ENCODE peak calls at places on chromosome 3, in eight cellular contexts. One of them, this sample, is unnamed.

GRCh38 chr3:16069149-16069922 is 105.1 kb upstream of the GALNT15 start:
- DNase-seq in NCI-H2081: no peak
- DNase-seq in midbrain: no peak
- DNase-seq in NCI-H1417: no peak
- DNase-seq in substantia nigra: no peak
- DNase-seq in anterior cingulate cortex: no peak
- DNase-seq in stomach: no peak
- DNase-seq in AG04450: peak
- DNase-seq in this sample: no peak

GRCh38 chr3:159560214-159561004 is 428.2 kb upstream of the IL12A start:
- DNase-seq in NCI-H2081: no peak
- DNase-seq in midbrain: no peak
- DNase-seq in NCI-H1417: no peak
- DNase-seq in substantia nigra: no peak
- DNase-seq in anterior cingulate cortex: no peak
- DNase-seq in stomach: no peak
- DNase-seq in AG04450: no peak
- DNase-seq in this sample: no peak

GRCh38 chr3:30548605-30549004 is 57.8 kb upstream of the TGFBR2 start:
- DNase-seq in NCI-H2081: no peak
- DNase-seq in midbrain: no peak
- DNase-seq in NCI-H1417: no peak
- DNase-seq in substantia nigra: no peak
- DNase-seq in anterior cingulate cortex: no peak
- DNase-seq in stomach: no peak
- DNase-seq in AG04450: no peak
- DNase-seq in this sample: peak

GRCh38 chr3:67685499-67685898 is 31.1 kb upstream of the SUCLG2 start:
- DNase-seq in NCI-H2081: no peak
- DNase-seq in midbrain: no peak
- DNase-seq in NCI-H1417: no peak
- DNase-seq in substantia nigra: no peak
- DNase-seq in anterior cingulate cortex: no peak
- DNase-seq in stomach: no peak
- DNase-seq in AG04450: no peak
- DNase-seq in this sample: no peak

GRCh38 chr3:55782806-55783205 is 295.7 kb upstream of the WNT5A start:
- DNase-seq in NCI-H2081: no peak
- DNase-seq in midbrain: no peak
- DNase-seq in NCI-H1417: peak
- DNase-seq in substantia nigra: no peak
- DNase-seq in anterior cingulate cortex: no peak
- DNase-seq in stomach: no peak
- DNase-seq in AG04450: no peak
- DNase-seq in this sample: no peak

GRCh38 chr3:82973810-82974209 is 1212.4 kb upstream of the GBE1 start:
- DNase-seq in NCI-H2081: no peak
- DNase-seq in midbrain: no peak
- DNase-seq in NCI-H1417: no peak
- DNase-seq in substantia nigra: no peak
- DNase-seq in anterior cingulate cortex: no peak
- DNase-seq in stomach: no peak
- DNase-seq in AG04450: no peak
- DNase-seq in this sample: no peak

GRCh38 chr3:129688310-129688895 is 81.9 kb upstream of the PLXND1 start:
- DNase-seq in NCI-H2081: peak
- DNase-seq in midbrain: peak
- DNase-seq in NCI-H1417: peak
- DNase-seq in substantia nigra: peak
- DNase-seq in anterior cingulate cortex: peak
- DNase-seq in stomach: peak
- DNase-seq in AG04450: no peak
- DNase-seq in this sample: no peak

GRCh38 chr3:171811059-171811912 is 1.0 kb upstream of the PLD1 start:
- DNase-seq in NCI-H2081: no peak
- DNase-seq in midbrain: no peak
- DNase-seq in NCI-H1417: peak
- DNase-seq in substantia nigra: no peak
- DNase-seq in anterior cingulate cortex: no peak
- DNase-seq in stomach: no peak
- DNase-seq in AG04450: peak
- DNase-seq in this sample: no peak

GRCh38 chr3:194885766-194886165 is 200.1 kb downstream of the FAM43A start:
- DNase-seq in NCI-H2081: no peak
- DNase-seq in midbrain: no peak
- DNase-seq in NCI-H1417: no peak
- DNase-seq in substantia nigra: no peak
- DNase-seq in anterior cingulate cortex: no peak
- DNase-seq in stomach: no peak
- DNase-seq in AG04450: no peak
- DNase-seq in this sample: no peak

This sample was measured in CD8-positive, alpha-beta memory T cell.